ENCODE peak calls at places on chromosomes 4 and X, in nine cellular contexts. One of them, this sample, is unnamed.

GRCh38 chr4:111074523-111075114 is 451.7 kb upstream of the PITX2 start:
- DNase-seq in midbrain: no peak
- DNase-seq in stimulated activated CD8-positive, alpha-beta memory T cell treated with anti-CD3 and anti-CD28 coated beads, Interleukin-12 subunit alpha, Interleukin-12 subunit beta, amount 100 ng/mL, for 4 hours: no peak
- DNase-seq in OCI-M1: no peak
- DNase-seq in astrocyte of the spinal cord: no peak
- DNase-seq in body of pancreas: no peak
- DNase-seq in Right ventricle myocardium inferior: no peak
- DNase-seq in stimulated activated CD4-positive, alpha-beta T cell treated with anti-CD3 and anti-CD28 coated beads, Interleukin-4, amount 100 ng/mL, for 24 hours: no peak
- DNase-seq in uterus: no peak
- DNase-seq in this sample: no peak

GRCh38 chr4:167239627-167240026 is 5.3 kb upstream of the SPOCK3 start:
- DNase-seq in midbrain: no peak
- DNase-seq in stimulated activated CD8-positive, alpha-beta memory T cell treated with anti-CD3 and anti-CD28 coated beads, Interleukin-12 subunit alpha, Interleukin-12 subunit beta, amount 100 ng/mL, for 4 hours: no peak
- DNase-seq in OCI-M1: no peak
- DNase-seq in astrocyte of the spinal cord: no peak
- DNase-seq in body of pancreas: no peak
- DNase-seq in Right ventricle myocardium inferior: no peak
- DNase-seq in stimulated activated CD4-positive, alpha-beta T cell treated with anti-CD3 and anti-CD28 coated beads, Interleukin-4, amount 100 ng/mL, for 24 hours: no peak
- DNase-seq in uterus: no peak
- DNase-seq in this sample: no peak

GRCh38 chr4:122890142-122890769 is 32.1 kb downstream of the NUDT6 start:
- DNase-seq in midbrain: no peak
- DNase-seq in stimulated activated CD8-positive, alpha-beta memory T cell treated with anti-CD3 and anti-CD28 coated beads, Interleukin-12 subunit alpha, Interleukin-12 subunit beta, amount 100 ng/mL, for 4 hours: no peak
- DNase-seq in OCI-M1: no peak
- DNase-seq in astrocyte of the spinal cord: no peak
- DNase-seq in body of pancreas: no peak
- DNase-seq in Right ventricle myocardium inferior: no peak
- DNase-seq in stimulated activated CD4-positive, alpha-beta T cell treated with anti-CD3 and anti-CD28 coated beads, Interleukin-4, amount 100 ng/mL, for 24 hours: no peak
- DNase-seq in uterus: no peak
- DNase-seq in this sample: no peak

GRCh38 chr4:98557497-98557896 is 100.9 kb downstream of the TSPAN5 start:
- DNase-seq in midbrain: no peak
- DNase-seq in stimulated activated CD8-positive, alpha-beta memory T cell treated with anti-CD3 and anti-CD28 coated beads, Interleukin-12 subunit alpha, Interleukin-12 subunit beta, amount 100 ng/mL, for 4 hours: no peak
- DNase-seq in OCI-M1: no peak
- DNase-seq in astrocyte of the spinal cord: peak
- DNase-seq in body of pancreas: no peak
- DNase-seq in Right ventricle myocardium inferior: no peak
- DNase-seq in stimulated activated CD4-positive, alpha-beta T cell treated with anti-CD3 and anti-CD28 coated beads, Interleukin-4, amount 100 ng/mL, for 24 hours: no peak
- DNase-seq in uterus: no peak
- DNase-seq in this sample: no peak

GRCh38 chr4:39655866-39656265 is 17.2 kb upstream of the SMIM14 start:
- DNase-seq in midbrain: no peak
- DNase-seq in stimulated activated CD8-positive, alpha-beta memory T cell treated with anti-CD3 and anti-CD28 coated beads, Interleukin-12 subunit alpha, Interleukin-12 subunit beta, amount 100 ng/mL, for 4 hours: no peak
- DNase-seq in OCI-M1: no peak
- DNase-seq in astrocyte of the spinal cord: no peak
- DNase-seq in body of pancreas: peak
- DNase-seq in Right ventricle myocardium inferior: no peak
- DNase-seq in stimulated activated CD4-positive, alpha-beta T cell treated with anti-CD3 and anti-CD28 coated beads, Interleukin-4, amount 100 ng/mL, for 24 hours: no peak
- DNase-seq in uterus: peak
- DNase-seq in this sample: no peak

GRCh38 chrX:142637206-142637605 is 388.5 kb upstream of the SPANXN4 start:
- DNase-seq in midbrain: no peak
- DNase-seq in stimulated activated CD8-positive, alpha-beta memory T cell treated with anti-CD3 and anti-CD28 coated beads, Interleukin-12 subunit alpha, Interleukin-12 subunit beta, amount 100 ng/mL, for 4 hours: no peak
- DNase-seq in OCI-M1: peak
- DNase-seq in astrocyte of the spinal cord: no peak
- DNase-seq in body of pancreas: no peak
- DNase-seq in Right ventricle myocardium inferior: no peak
- DNase-seq in stimulated activated CD4-positive, alpha-beta T cell treated with anti-CD3 and anti-CD28 coated beads, Interleukin-4, amount 100 ng/mL, for 24 hours: no peak
- DNase-seq in uterus: no peak
- DNase-seq in this sample: no peak

GRCh38 chr4:101008503-101008902 is 338.8 kb downstream of the PPP3CA start:
- DNase-seq in midbrain: no peak
- DNase-seq in stimulated activated CD8-positive, alpha-beta memory T cell treated with anti-CD3 and anti-CD28 coated beads, Interleukin-12 subunit alpha, Interleukin-12 subunit beta, amount 100 ng/mL, for 4 hours: no peak
- DNase-seq in OCI-M1: no peak
- DNase-seq in astrocyte of the spinal cord: no peak
- DNase-seq in body of pancreas: no peak
- DNase-seq in Right ventricle myocardium inferior: no peak
- DNase-seq in stimulated activated CD4-positive, alpha-beta T cell treated with anti-CD3 and anti-CD28 coated beads, Interleukin-4, amount 100 ng/mL, for 24 hours: no peak
- DNase-seq in uterus: no peak
- DNase-seq in this sample: peak

GRCh38 chr4:1604706-1605205 is 79.4 kb downstream of the FAM53A start:
- DNase-seq in midbrain: no peak
- DNase-seq in stimulated activated CD8-positive, alpha-beta memory T cell treated with anti-CD3 and anti-CD28 coated beads, Interleukin-12 subunit alpha, Interleukin-12 subunit beta, amount 100 ng/mL, for 4 hours: no peak
- DNase-seq in OCI-M1: no peak
- DNase-seq in astrocyte of the spinal cord: no peak
- DNase-seq in body of pancreas: peak
- DNase-seq in Right ventricle myocardium inferior: peak
- DNase-seq in stimulated activated CD4-positive, alpha-beta T cell treated with anti-CD3 and anti-CD28 coated beads, Interleukin-4, amount 100 ng/mL, for 24 hours: peak
- DNase-seq in uterus: no peak
- DNase-seq in this sample: peak